ENCODE peak calls at places on chromosomes 4 and X, in seven cellular contexts. Q is H1; F is heart right ventricle; L is caudate nucleus; W is substantia nigra; U is CD8-positive, alpha-beta T cell; Z is GM12878. M is an unnamed sample.

GRCh38 chrX:3664921-3665320 is 48.5 kb downstream of the PRKX start:
- DNase-seq in U (no peak), Q (no peak), W (no peak), F (no peak), Z (no peak), L (no peak), M (no peak)

GRCh38 chr4:121799208-121799823 is 1.8 kb upstream of the EXOSC9 start:
- DNase-seq in Z (no peak), U (no peak), L (no peak), Q (no peak), F (no peak), W (no peak), M (no peak)

GRCh38 chr4:116385583-116385982 is 699.8 kb downstream of the TRAM1L1 start:
- DNase-seq in L (no peak), Q (no peak), W (no peak), Z (no peak), U (no peak), F (no peak), M (no peak)

GRCh38 chrX:41723305-41723704 is 676 bp upstream of the GPR82 start:
- DNase-seq in F (no peak), Q (no peak), W (no peak), L (no peak), Z (no peak), U (no peak), M (no peak)

GRCh38 chr4:94332983-94333590 is 9.5 kb downstream of the HPGDS start:
- DNase-seq in W (no peak), L (no peak), U (no peak), Q (no peak), F (no peak), Z (no peak), M (no peak)

GRCh38 chrX:147897117-147897516 is 14.6 kb upstream of the FMR1 start:
- DNase-seq in Q (no peak), W (no peak), Z (no peak), F (no peak), U (no peak), L (no peak), M (no peak)

GRCh38 chrX:16946971-16947562 is 609 bp downstream of the REPS2 start:
- DNase-seq in W (peak; percentile 7), Z (no peak), Q (no peak), L (no peak), U (no peak), F (peak; percentile 15), M (no peak)

GRCh38 chrX:153767674-153768055 is 3.6 kb downstream of the PLXNB3 start:
- DNase-seq in Z (no peak), Q (no peak), W (no peak), L (no peak), U (no peak), F (peak; percentile 2), M (no peak)

GRCh38 chr4:102501176-102501634 is at the start of gene NFKB1:
- DNase-seq in Z (peak; percentile 55), U (peak; percentile 60), F (peak; percentile 59), W (peak; percentile 74), L (peak; percentile 47), Q (no peak), M (peak; percentile 69)

GRCh38 chrX:39416547-39417262 is 615.4 kb downstream of the MID1IP1 start:
- DNase-seq in F (no peak), Q (no peak), U (no peak), L (no peak), W (no peak), Z (no peak), M (no peak)

GRCh38 chr4:36244257-36245084 is at the start of gene ARAP2:
- DNase-seq in W (peak; percentile 83), Q (no peak), U (peak; percentile 59), F (peak; percentile 45), Z (no peak), L (no peak), M (peak; percentile 74)

GRCh38 chr4:78742300-78742699 is 33.9 kb upstream of the BMP2K start:
- DNase-seq in W (no peak), U (no peak), F (no peak), Q (no peak), Z (no peak), L (no peak), M (no peak)

GRCh38 chr4:103918214-103918613 is 198.4 kb upstream of the TACR3 start:
- DNase-seq in L (no peak), W (no peak), U (no peak), Z (no peak), Q (no peak), F (no peak), M (no peak)

GRCh38 chr4:69092980-69093568 is 3.2 kb upstream of the UGT2B7 start:
- DNase-seq in Q (no peak), F (no peak), Z (no peak), W (no peak), U (no peak), L (no peak), M (no peak)

GRCh38 chr4:186624951-186625350 is 69.6 kb upstream of the MTNR1A start:
- DNase-seq in W (no peak), Q (no peak), F (no peak), L (no peak), U (no peak), Z (no peak), M (no peak)

GRCh38 chr4:8419222-8420041 is 21.1 kb downstream of the ACOX3 start:
- DNase-seq in Z (peak; percentile 37), L (no peak), U (no peak), W (no peak), Q (no peak), F (no peak), M (no peak)

GRCh38 chrX:153723351-153724251 is 586 bp downstream of the BCAP31 start:
- DNase-seq in U (peak; percentile 37), Z (no peak), Q (no peak), L (no peak), W (no peak), F (peak; percentile 36), M (no peak)

GRCh38 chr4:81493895-81494490 is 22.3 kb upstream of the RASGEF1B start:
- DNase-seq in F (no peak), Q (no peak), Z (no peak), U (no peak), L (no peak), W (no peak), M (no peak)

GRCh38 chr4:791866-792630 is 33.9 kb downstream of the CPLX1 start:
- DNase-seq in Z (no peak), F (no peak), W (no peak), L (peak; percentile 51), U (no peak), Q (no peak), M (peak; percentile 33)

GRCh38 chr4:78667337-78667736 is 108.8 kb upstream of the BMP2K start:
- DNase-seq in Q (no peak), W (no peak), L (no peak), Z (no peak), U (no peak), F (no peak), M (no peak)

DNA sequence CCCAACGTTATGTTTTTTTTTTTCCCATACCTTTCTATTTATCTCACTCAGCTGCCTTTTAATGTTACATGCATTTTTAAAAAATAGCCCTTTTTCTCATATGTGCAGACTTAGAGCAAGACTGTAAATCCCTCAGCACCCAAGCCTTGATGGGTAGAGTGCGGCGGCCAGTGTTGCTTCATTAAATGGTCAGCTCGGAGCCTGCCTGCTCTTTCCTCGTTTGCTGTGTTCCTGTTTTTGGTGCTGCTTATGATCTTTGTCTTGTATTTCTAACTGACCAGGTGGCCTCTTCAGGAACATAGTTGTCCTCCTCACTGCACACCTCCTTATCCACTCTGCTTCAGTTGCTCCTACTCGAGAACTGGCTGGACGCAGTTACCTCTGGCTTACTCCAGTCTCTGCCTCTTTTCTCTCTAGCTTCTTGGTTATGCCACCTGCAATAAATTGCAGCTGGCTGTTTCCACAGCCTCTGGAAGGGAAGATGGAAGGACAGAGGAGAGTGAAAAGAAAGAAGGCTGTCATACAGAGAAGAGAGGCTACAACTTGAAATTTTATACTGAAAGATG is 10.6 kb downstream of the RBPJ start:
- DNase-seq in Q (no peak), W (no peak), F (no peak), Z (no peak), L (no peak), U (no peak), M (no peak)
- H3K27ac ChIP-seq in Q (no peak overlapping the region), W (peak overlapping the region; percentile 76), F (no peak overlapping the region), Z (no peak overlapping the region), L (peak overlapping the region; percentile 58), U (no peak overlapping the region), M (no peak overlapping the region)

GRCh38 chr4:174580597-174580996 is 58.3 kb upstream of the HPGD start:
- DNase-seq in Z (no peak), Q (no peak), F (no peak), U (no peak), W (no peak), L (no peak), M (no peak)
- H3K27ac ChIP-seq in Z (no peak overlapping the region), Q (no peak overlapping the region), F (no peak overlapping the region), U (no peak overlapping the region), W (no peak overlapping the region), L (no peak overlapping the region), M (no peak overlapping the region)

GRCh38 chr4:31538877-31539276 is 818.7 kb downstream of the PCDH7 start:
- DNase-seq in F (no peak), W (no peak), Z (no peak), Q (no peak), L (no peak), U (no peak), M (no peak)
- H3K27ac ChIP-seq in F (no peak overlapping the region), W (no peak overlapping the region), Z (no peak overlapping the region), Q (no peak overlapping the region), L (no peak overlapping the region), U (no peak overlapping the region), M (no peak overlapping the region)

GRCh38 chrX:45840411-45840950 is 639.8 kb upstream of the DIPK2B start:
- DNase-seq in F (no peak), U (no peak), Z (no peak), Q (no peak), L (no peak), W (no peak), M (no peak)

GRCh38 chrX:45845142-45845541 is 644.5 kb upstream of the DIPK2B start:
- DNase-seq in Z (no peak), Q (no peak), L (no peak), U (no peak), F (no peak), W (no peak), M (no peak)

GRCh38 chrX:45843518-45843917 is 642.8 kb upstream of the DIPK2B start:
- DNase-seq in W (no peak), Q (no peak), F (no peak), L (no peak), U (no peak), Z (no peak), M (no peak)

GRCh38 chrX:45842916-45843315 is 642.2 kb upstream of the DIPK2B start:
- DNase-seq in F (no peak), Z (no peak), L (no peak), Q (no peak), W (no peak), U (no peak), M (no peak)

DNA sequence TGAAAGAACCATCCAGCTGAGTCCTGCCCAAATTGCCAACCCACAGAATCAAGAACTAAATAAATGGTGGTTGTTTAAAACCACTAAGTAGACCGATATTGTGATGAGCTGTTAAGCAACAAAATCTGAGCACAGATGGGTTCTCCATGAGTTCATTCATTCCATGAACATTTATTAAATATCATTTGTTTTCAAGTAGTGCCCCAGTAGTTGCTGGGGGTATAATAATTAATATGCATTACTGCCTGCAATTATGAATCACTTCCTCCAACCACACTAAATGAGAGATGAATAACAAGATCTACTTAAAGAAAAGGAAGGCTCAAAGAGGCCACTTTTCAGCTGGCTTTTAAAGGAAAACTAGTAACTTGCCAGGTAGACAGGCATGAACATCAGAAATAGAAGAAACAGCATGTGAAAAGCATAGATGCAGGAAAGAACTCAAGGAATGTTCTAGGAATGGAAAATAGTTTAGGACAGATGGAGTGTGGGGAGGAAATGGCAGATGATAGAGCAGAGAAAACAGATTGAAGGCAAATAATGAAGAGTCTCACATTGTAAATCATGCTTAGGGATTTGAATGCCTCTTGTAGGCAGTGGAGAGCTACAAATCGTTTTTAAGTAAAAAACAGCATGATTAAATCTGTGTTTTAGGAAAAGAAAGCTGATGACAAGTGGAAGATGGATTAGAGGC is 641.7 kb upstream of the DIPK2B start:
- DNase-seq in W (no peak), Q (no peak), L (no peak), Z (no peak), F (no peak), U (no peak), M (no peak)
- H3K27ac ChIP-seq in W (no peak overlapping the region), Q (no peak overlapping the region), L (no peak overlapping the region), Z (no peak overlapping the region), F (no peak overlapping the region), U (no peak overlapping the region), M (no peak overlapping the region)